ENCODE peak calls at places on chromosomes 1 and 21, in five cellular contexts. One of them, this sample, is unnamed.
A peak's percentile ranks its signal among the peaks of the same experiment; 100 is the strongest.

GRCh38 chr1:1144122-1144842 is 28.4 kb upstream of the C1orf159 start:
- DNase-seq in psoas muscle: no peak
- DNase-seq in cardiac muscle cell: no peak
- DNase-seq in HFF-Myc: no peak
- DNase-seq in aorta: no peak
- DNase-seq in this sample: no peak

GRCh38 chr1:184971522-184972265 is 2.6 kb downstream of the NIBAN1 start:
- DNase-seq in HFF-Myc: no peak
- DNase-seq in cardiac muscle cell: no peak
- DNase-seq in aorta: no peak
- DNase-seq in psoas muscle: no peak
- DNase-seq in this sample: no peak

GRCh38 chr1:25540750-25541350 is 2.6 kb upstream of the LDLRAP1 start:
- DNase-seq in aorta: no peak
- DNase-seq in HFF-Myc: no peak
- DNase-seq in psoas muscle: no peak
- DNase-seq in cardiac muscle cell: no peak
- DNase-seq in this sample: no peak

GRCh38 chr1:22528451-22528850 is 34.8 kb upstream of the EPHA8 start:
- DNase-seq in HFF-Myc: no peak
- DNase-seq in psoas muscle: no peak
- DNase-seq in aorta: no peak
- DNase-seq in cardiac muscle cell: no peak
- DNase-seq in this sample: no peak

GRCh38 chr21:37758997-37759396 is 157.3 kb downstream of the KCNJ6 start:
- DNase-seq in aorta: no peak
- DNase-seq in cardiac muscle cell: peak; percentile 64
- DNase-seq in psoas muscle: no peak
- DNase-seq in HFF-Myc: no peak
- DNase-seq in this sample: no peak

GRCh38 chr1:202954057-202954745 is 3.9 kb downstream of the ADIPOR1 start:
- DNase-seq in cardiac muscle cell: no peak
- DNase-seq in aorta: no peak
- DNase-seq in HFF-Myc: no peak
- DNase-seq in psoas muscle: no peak
- DNase-seq in this sample: no peak

GRCh38 chr1:233386336-233386735 is 58.8 kb downstream of the MAP3K21 start:
- DNase-seq in cardiac muscle cell: no peak
- DNase-seq in HFF-Myc: no peak
- DNase-seq in psoas muscle: no peak
- DNase-seq in aorta: no peak
- DNase-seq in this sample: no peak

GRCh38 chr1:8443558-8444194 is 125.8 kb downstream of the SLC45A1 start:
- DNase-seq in psoas muscle: no peak
- DNase-seq in cardiac muscle cell: no peak
- DNase-seq in HFF-Myc: no peak
- DNase-seq in aorta: no peak
- DNase-seq in this sample: no peak

GRCh38 chr21:27719226-27719625 is 752.3 kb upstream of the ADAMTS5 start:
- DNase-seq in psoas muscle: no peak
- DNase-seq in HFF-Myc: no peak
- DNase-seq in cardiac muscle cell: no peak
- DNase-seq in aorta: no peak
- DNase-seq in this sample: no peak

GRCh38 chr1:66919063-66919462 is 5.6 kb downstream of the DNAI4 start:
- DNase-seq in psoas muscle: no peak
- DNase-seq in aorta: no peak
- DNase-seq in HFF-Myc: no peak
- DNase-seq in cardiac muscle cell: no peak
- DNase-seq in this sample: no peak
- H3K4me3 ChIP-seq in psoas muscle: no peak overlapping the region
- H3K4me3 ChIP-seq in aorta: no peak overlapping the region
- H3K4me3 ChIP-seq in HFF-Myc: no peak overlapping the region
- H3K4me3 ChIP-seq in cardiac muscle cell: no peak overlapping the region
- H3K4me3 ChIP-seq in this sample: no peak overlapping the region

DNA sequence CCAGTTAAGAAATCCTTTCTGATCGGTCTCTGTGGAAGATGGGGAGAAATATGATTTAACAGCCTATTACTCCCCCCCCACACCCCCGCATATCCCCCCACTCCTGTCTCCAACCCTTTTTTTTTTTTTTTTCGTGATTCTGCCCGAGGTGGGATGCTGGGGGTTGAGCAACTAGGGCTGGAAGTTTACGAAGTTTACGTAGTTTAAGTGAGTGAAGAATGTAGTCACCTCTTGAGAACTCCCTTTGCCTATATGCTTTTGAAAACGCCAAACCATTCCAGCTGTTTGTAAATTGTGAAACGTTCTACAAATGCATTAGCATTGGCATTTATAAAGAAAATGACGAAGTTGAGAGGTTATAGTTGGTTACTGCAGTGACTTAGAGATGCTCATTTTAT is 815 bp downstream of the NEXN start:
- DNase-seq in aorta: no peak
- DNase-seq in cardiac muscle cell: peak; percentile 63
- DNase-seq in psoas muscle: no peak
- DNase-seq in HFF-Myc: no peak
- DNase-seq in this sample: no peak
- H3K4me3 ChIP-seq in aorta: peak overlapping the region; percentile 97
- H3K4me3 ChIP-seq in cardiac muscle cell: peak overlapping the region; percentile 82
- H3K4me3 ChIP-seq in psoas muscle: peak overlapping the region; percentile 88
- H3K4me3 ChIP-seq in HFF-Myc: peak overlapping the region; percentile 82
- H3K4me3 ChIP-seq in this sample: peak overlapping the region; percentile 91

GRCh38 chr1:37793773-37794371 is at the start of gene MANEAL:
- DNase-seq in cardiac muscle cell: peak; percentile 88
- DNase-seq in aorta: peak; percentile 81
- DNase-seq in HFF-Myc: no peak
- DNase-seq in psoas muscle: peak; percentile 50
- DNase-seq in this sample: no peak

GRCh38 chr1:37797750-37798345 is 4.2 kb downstream of the MANEAL start:
- DNase-seq in psoas muscle: no peak
- DNase-seq in cardiac muscle cell: no peak
- DNase-seq in HFF-Myc: no peak
- DNase-seq in aorta: peak; percentile 27
- DNase-seq in this sample: no peak

GRCh38 chr1:37794372-37795339 is 1.0 kb downstream of the MANEAL start:
- DNase-seq in cardiac muscle cell: no peak
- DNase-seq in psoas muscle: no peak
- DNase-seq in aorta: no peak
- DNase-seq in HFF-Myc: no peak
- DNase-seq in this sample: no peak

GRCh38 chr1:37795340-37796110 is 1.9 kb downstream of the MANEAL start:
- DNase-seq in aorta: peak; percentile 88
- DNase-seq in psoas muscle: peak; percentile 53
- DNase-seq in HFF-Myc: no peak
- DNase-seq in cardiac muscle cell: peak; percentile 79
- DNase-seq in this sample: no peak

GRCh38 chr1:37792943-37793686 is 532 bp upstream of the MANEAL start:
- DNase-seq in psoas muscle: no peak
- DNase-seq in HFF-Myc: no peak
- DNase-seq in aorta: no peak
- DNase-seq in cardiac muscle cell: no peak
- DNase-seq in this sample: no peak
- H3K4me3 ChIP-seq in psoas muscle: peak overlapping the region; percentile 65
- H3K4me3 ChIP-seq in HFF-Myc: no peak overlapping the region
- H3K4me3 ChIP-seq in aorta: no peak overlapping the region
- H3K4me3 ChIP-seq in cardiac muscle cell: peak overlapping the region; percentile 50
- H3K4me3 ChIP-seq in this sample: peak overlapping the region; percentile 76

GRCh38 chr21:33686386-33686785 is 44.1 kb downstream of the ITSN1 start:
- DNase-seq in psoas muscle: no peak
- DNase-seq in cardiac muscle cell: no peak
- DNase-seq in aorta: no peak
- DNase-seq in HFF-Myc: no peak
- DNase-seq in this sample: no peak
- H3K4me3 ChIP-seq in psoas muscle: no peak overlapping the region
- H3K4me3 ChIP-seq in cardiac muscle cell: peak overlapping the region; percentile 6
- H3K4me3 ChIP-seq in aorta: no peak overlapping the region
- H3K4me3 ChIP-seq in HFF-Myc: no peak overlapping the region
- H3K4me3 ChIP-seq in this sample: no peak overlapping the region

GRCh38 chr1:171663036-171663853 is 10.8 kb upstream of the MYOC start:
- DNase-seq in cardiac muscle cell: no peak
- DNase-seq in aorta: no peak
- DNase-seq in psoas muscle: no peak
- DNase-seq in HFF-Myc: no peak
- DNase-seq in this sample: no peak
- H3K4me3 ChIP-seq in cardiac muscle cell: no peak overlapping the region
- H3K4me3 ChIP-seq in aorta: no peak overlapping the region
- H3K4me3 ChIP-seq in psoas muscle: no peak overlapping the region
- H3K4me3 ChIP-seq in HFF-Myc: no peak overlapping the region
- H3K4me3 ChIP-seq in this sample: no peak overlapping the region

GRCh38 chr1:52399629-52400028 is 4.6 kb downstream of the ORC1 start:
- DNase-seq in aorta: no peak
- DNase-seq in cardiac muscle cell: no peak
- DNase-seq in psoas muscle: no peak
- DNase-seq in HFF-Myc: no peak
- DNase-seq in this sample: no peak
- H3K4me3 ChIP-seq in aorta: no peak overlapping the region
- H3K4me3 ChIP-seq in cardiac muscle cell: no peak overlapping the region
- H3K4me3 ChIP-seq in psoas muscle: no peak overlapping the region
- H3K4me3 ChIP-seq in HFF-Myc: no peak overlapping the region
- H3K4me3 ChIP-seq in this sample: no peak overlapping the region

DNA sequence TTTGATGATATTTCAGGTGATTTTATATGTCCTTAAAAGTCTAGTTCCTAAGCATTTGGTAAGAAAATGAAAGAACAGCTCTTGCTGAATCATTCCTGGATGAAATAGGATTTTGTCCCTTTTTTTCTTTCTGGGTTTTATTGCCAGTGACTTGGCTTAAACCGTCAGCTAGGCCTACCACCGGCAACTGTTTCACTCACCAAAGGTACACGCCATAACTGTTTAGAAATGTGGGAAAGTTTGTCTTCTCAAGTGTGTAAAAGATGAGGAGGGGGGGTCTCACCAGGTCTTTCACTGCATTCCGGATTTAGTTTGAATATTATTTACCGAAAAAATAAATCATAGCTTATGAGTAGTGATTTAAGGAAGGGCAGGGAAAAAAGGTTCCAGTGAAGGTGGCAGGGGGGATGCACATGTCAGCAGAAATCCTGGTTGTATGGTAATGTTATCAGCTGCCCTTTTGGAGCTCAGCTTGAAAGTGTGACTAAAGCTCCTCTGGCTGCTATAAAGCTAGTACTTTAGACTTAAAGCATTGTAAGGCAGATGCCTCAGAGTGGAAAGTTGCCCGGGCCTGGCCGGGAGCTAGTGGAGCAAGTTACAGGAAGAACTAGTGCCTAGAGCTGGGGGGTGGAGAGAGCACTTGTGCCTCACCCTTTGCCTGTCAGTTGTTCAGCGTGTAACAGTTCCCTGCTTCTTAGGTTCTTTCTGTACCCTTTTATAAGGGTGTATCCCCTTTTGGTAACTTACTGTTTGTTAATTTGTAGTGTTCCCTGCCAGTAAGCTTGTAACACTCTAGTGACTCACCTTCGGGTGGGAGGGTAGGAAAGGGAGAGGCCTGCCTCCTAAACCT is 3.1 kb downstream of the ATP1A1 start:
- DNase-seq in HFF-Myc: peak; percentile 41
- DNase-seq in aorta: peak; percentile 90
- DNase-seq in cardiac muscle cell: peak; percentile 69
- DNase-seq in psoas muscle: peak; percentile 83
- DNase-seq in this sample: peak; percentile 89
- H3K4me3 ChIP-seq in HFF-Myc: peak overlapping the region; percentile 77
- H3K4me3 ChIP-seq in aorta: peak overlapping the region; percentile 99
- H3K4me3 ChIP-seq in cardiac muscle cell: peak overlapping the region; percentile 93
- H3K4me3 ChIP-seq in psoas muscle: peak overlapping the region; percentile 81
- H3K4me3 ChIP-seq in this sample: peak overlapping the region; percentile 98

GRCh38 chr1:221712776-221713431 is 29.0 kb downstream of the DUSP10 start:
- DNase-seq in cardiac muscle cell: no peak
- DNase-seq in aorta: no peak
- DNase-seq in HFF-Myc: no peak
- DNase-seq in psoas muscle: no peak
- DNase-seq in this sample: no peak

GRCh38 chr1:221716713-221717490 is 25.0 kb downstream of the DUSP10 start:
- DNase-seq in aorta: no peak
- DNase-seq in cardiac muscle cell: peak; percentile 19
- DNase-seq in psoas muscle: no peak
- DNase-seq in HFF-Myc: no peak
- DNase-seq in this sample: no peak

GRCh38 chr1:221712198-221712684 is 29.6 kb downstream of the DUSP10 start:
- DNase-seq in psoas muscle: no peak
- DNase-seq in HFF-Myc: peak; percentile 80
- DNase-seq in cardiac muscle cell: no peak
- DNase-seq in aorta: no peak
- DNase-seq in this sample: no peak

GRCh38 chr1:221715321-221716169 is 26.3 kb downstream of the DUSP10 start:
- DNase-seq in HFF-Myc: no peak
- DNase-seq in cardiac muscle cell: no peak
- DNase-seq in aorta: no peak
- DNase-seq in psoas muscle: no peak
- DNase-seq in this sample: no peak

GRCh38 chr1:221714227-221715116 is 27.4 kb downstream of the DUSP10 start:
- DNase-seq in psoas muscle: no peak
- DNase-seq in cardiac muscle cell: no peak
- DNase-seq in HFF-Myc: no peak
- DNase-seq in aorta: no peak
- DNase-seq in this sample: no peak
- H3K4me3 ChIP-seq in psoas muscle: no peak overlapping the region
- H3K4me3 ChIP-seq in cardiac muscle cell: no peak overlapping the region
- H3K4me3 ChIP-seq in HFF-Myc: no peak overlapping the region
- H3K4me3 ChIP-seq in aorta: no peak overlapping the region
- H3K4me3 ChIP-seq in this sample: no peak overlapping the region

DNA sequence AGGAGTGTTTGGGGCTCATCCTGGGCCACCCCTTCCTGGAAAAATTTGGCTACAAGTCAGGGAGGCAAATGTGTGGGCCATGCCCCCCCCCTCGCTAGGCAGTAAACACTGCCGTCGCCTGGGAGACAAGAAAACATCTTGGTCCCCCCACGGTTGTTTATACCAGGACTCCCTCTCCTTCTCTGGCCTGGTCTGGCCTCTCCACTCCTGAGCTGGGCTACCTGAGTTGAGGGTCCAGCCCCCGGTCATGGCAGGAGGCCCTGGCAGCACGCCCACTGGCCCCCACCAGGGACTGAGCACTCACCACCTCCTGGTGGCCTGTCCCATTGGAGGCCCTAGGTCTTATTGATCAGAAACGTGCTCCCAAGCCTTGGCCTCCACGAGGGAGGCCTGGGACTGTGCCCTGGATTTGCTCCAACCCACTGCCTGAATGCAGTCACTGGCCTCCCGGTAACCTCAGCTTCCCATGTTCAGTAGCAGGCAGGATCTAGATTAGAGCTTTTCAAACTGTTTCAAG is 15.8 kb downstream of the KCNQ4 start:
- DNase-seq in HFF-Myc: no peak
- DNase-seq in psoas muscle: no peak
- DNase-seq in cardiac muscle cell: no peak
- DNase-seq in aorta: peak; percentile 81
- DNase-seq in this sample: no peak
- H3K4me3 ChIP-seq in HFF-Myc: no peak overlapping the region
- H3K4me3 ChIP-seq in psoas muscle: no peak overlapping the region
- H3K4me3 ChIP-seq in cardiac muscle cell: no peak overlapping the region
- H3K4me3 ChIP-seq in aorta: no peak overlapping the region
- H3K4me3 ChIP-seq in this sample: no peak overlapping the region